ENCODE peak calls at places on chromosome 12, in nine cellular contexts. O is A549, U is lung, L is heart left ventricle, M is ovary, I is HL-60, T is testis, N is tibial artery, J is coronary artery. K is an unnamed sample.

GRCh38 chr12:88896958-88897357 is 316.7 kb upstream of the KITLG start:
- DNase-seq in O (no peak), U (no peak), L (no peak), M (no peak), I (no peak), T (no peak), N (no peak), J (no peak), K (no peak)

GRCh38 chr12:19398376-19399363 is 40.6 kb upstream of the AEBP2 start:
- DNase-seq in O (no peak), U (no peak), L (no peak), M (no peak), I (no peak), T (no peak), N (no peak), J (no peak), K (no peak)

GRCh38 chr12:29155079-29155478 is 6.0 kb downstream of the FAR2 start:
- DNase-seq in O (no peak), U (no peak), L (no peak), M (no peak), I (no peak), T (no peak), N (no peak), J (no peak), K (no peak)

GRCh38 chr12:99131761-99132199 is 486.7 kb downstream of the APAF1 start:
- DNase-seq in O (no peak), U (no peak), L (peak), M (no peak), I (no peak), T (no peak), N (no peak), J (no peak), K (peak)

GRCh38 chr12:31471823-31472222 is 119.1 kb downstream of the DENND5B start:
- DNase-seq in O (no peak), U (no peak), L (no peak), M (no peak), I (no peak), T (no peak), N (no peak), J (no peak), K (no peak)

GRCh38 chr12:56931474-56931978 is 2.7 kb downstream of the SDR9C7 start:
- DNase-seq in O (peak), U (no peak), L (no peak), M (no peak), I (peak), T (peak), N (no peak), J (peak), K (peak)

GRCh38 chr12:101925352-101925751 is 48.0 kb downstream of the DRAM1 start:
- DNase-seq in O (peak), U (peak), L (peak), M (peak), I (peak), T (peak), N (peak), J (peak), K (no peak)

GRCh38 chr12:716506-716905 is 35.9 kb upstream of the WNK1 start:
- DNase-seq in O (no peak), U (no peak), L (peak), M (no peak), I (no peak), T (no peak), N (no peak), J (no peak), K (no peak)

GRCh38 chr12:23707270-23707669 is 242.2 kb downstream of the SOX5 start:
- DNase-seq in O (no peak), U (no peak), L (no peak), M (no peak), I (no peak), T (no peak), N (no peak), J (no peak), K (no peak)

GRCh38 chr12:67211494-67211893 is 57.7 kb upstream of the CAND1 start:
- DNase-seq in O (no peak), U (no peak), L (no peak), M (no peak), I (no peak), T (no peak), N (no peak), J (no peak), K (no peak)
- H3K4me3 ChIP-seq in O (no peak), U (no peak), L (no peak), M (no peak), I (no peak), T (no peak), N (no peak), J (no peak), K (no peak)

DNA sequence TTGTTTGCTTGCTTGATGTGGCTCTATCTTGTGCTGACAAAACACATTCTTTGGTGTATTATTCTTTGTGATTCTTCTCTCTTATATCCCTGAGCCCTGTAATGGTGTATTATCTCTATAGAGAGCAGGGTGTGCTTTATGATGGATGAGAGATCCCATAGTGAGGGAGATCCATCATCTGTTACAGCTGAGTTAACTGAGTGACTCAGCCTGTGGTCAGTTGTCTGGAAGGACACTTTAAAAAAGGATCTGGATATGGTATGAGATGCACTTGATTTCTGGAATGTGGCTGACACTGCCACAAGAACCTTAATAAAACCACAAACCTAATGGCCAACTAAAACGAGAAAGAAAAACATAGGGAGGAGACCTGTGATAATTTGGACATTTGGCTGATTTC is 461.4 kb upstream of the SYT1 start:
- DNase-seq in O (peak), U (no peak), L (no peak), M (no peak), I (no peak), T (no peak), N (no peak), J (no peak), K (no peak)
- TF ChIP-seq CTCF in O (no peak), U (no peak), L (no peak), M (no peak), I (no peak), T (no peak), N (no peak), J (no peak), K (no peak)

GRCh38 chr12:49673446-49674317 is 33.5 kb downstream of the FMNL3 start:
- DNase-seq in O (no peak), U (peak), L (peak), M (peak), I (no peak), T (peak), N (peak), J (peak), K (no peak)
- H3K4me3 ChIP-seq in O (no peak), U (no peak), L (no peak), M (no peak), I (no peak), T (no peak), N (no peak), J (peak), K (no peak)

GRCh38 chr12:46131729-46132128 is 137.1 kb downstream of the SLC38A1 start:
- DNase-seq in O (peak), U (no peak), L (no peak), M (no peak), I (no peak), T (no peak), N (no peak), J (no peak), K (no peak)
- TF ChIP-seq CTCF in O (peak), U (no peak), L (peak), M (no peak), I (no peak), T (no peak), N (no peak), J (no peak), K (no peak)

GRCh38 chr12:132560421-132560830 is 50.0 kb downstream of the LRCOL1 start:
- DNase-seq in O (peak), U (no peak), L (no peak), M (peak), I (peak), T (no peak), N (no peak), J (no peak), K (no peak)

GRCh38 chr12:132559652-132560420 is 50.5 kb downstream of the LRCOL1 start:
- DNase-seq in O (peak), U (no peak), L (peak), M (peak), I (peak), T (peak), N (no peak), J (no peak), K (no peak)

GRCh38 chr12:132562489-132563045 is 47.8 kb downstream of the LRCOL1 start:
- DNase-seq in O (no peak), U (no peak), L (no peak), M (no peak), I (no peak), T (no peak), N (no peak), J (no peak), K (no peak)

GRCh38 chr12:132560831-132561783 is 49.3 kb downstream of the LRCOL1 start:
- DNase-seq in O (peak), U (peak), L (no peak), M (peak), I (peak), T (peak), N (no peak), J (no peak), K (peak)

DNA sequence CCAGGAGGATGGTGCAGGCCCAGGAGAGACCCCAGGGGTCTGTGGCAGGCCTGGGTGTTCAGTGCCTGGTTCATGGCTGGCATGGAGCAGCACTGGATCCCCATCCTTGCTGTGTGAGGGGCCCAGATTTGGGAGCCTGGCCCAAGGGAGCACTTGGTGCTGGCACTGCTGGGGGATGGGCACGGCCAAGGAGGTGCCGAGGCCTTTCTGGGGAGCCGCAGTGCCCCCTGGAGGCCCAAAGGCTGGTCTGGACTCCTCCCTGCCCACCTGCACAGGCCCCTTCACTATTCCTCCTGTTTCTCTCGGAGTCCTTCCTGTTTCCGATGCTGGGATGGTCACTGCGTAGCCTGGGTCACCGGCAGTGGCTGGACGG is 48.6 kb downstream of the LRCOL1 start:
- DNase-seq in O (peak), U (no peak), L (no peak), M (peak), I (peak), T (no peak), N (no peak), J (no peak), K (no peak)
- H3K4me3 ChIP-seq in O (no peak), U (no peak), L (no peak), M (no peak), I (peak), T (no peak), N (no peak), J (no peak), K (no peak)

DNA sequence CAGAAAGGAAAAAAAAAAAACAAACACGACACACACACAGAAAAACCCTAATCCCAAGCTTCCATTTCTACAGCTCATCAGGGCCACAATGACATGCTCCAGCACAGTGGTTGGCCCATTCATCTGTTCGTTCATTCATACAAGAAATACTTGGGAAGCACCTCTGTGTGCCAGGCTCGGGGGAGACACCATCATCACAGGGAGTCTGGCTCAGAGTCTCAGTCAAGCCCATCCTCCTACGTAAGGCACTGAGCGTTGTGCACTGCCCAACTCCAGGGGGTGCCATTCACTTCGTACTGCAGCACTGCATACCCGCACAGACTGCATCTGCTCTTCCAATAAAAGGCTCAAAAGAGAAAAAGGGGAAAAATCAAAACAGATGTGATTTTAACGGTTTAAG is 15.3 kb downstream of the VPS37B start:
- DNase-seq in O (peak), U (no peak), L (no peak), M (no peak), I (no peak), T (peak), N (no peak), J (no peak), K (no peak)
- TF ChIP-seq CTCF in O (peak), U (no peak), L (peak), M (no peak), I (peak), T (peak), N (peak), J (no peak), K (peak)

DNA sequence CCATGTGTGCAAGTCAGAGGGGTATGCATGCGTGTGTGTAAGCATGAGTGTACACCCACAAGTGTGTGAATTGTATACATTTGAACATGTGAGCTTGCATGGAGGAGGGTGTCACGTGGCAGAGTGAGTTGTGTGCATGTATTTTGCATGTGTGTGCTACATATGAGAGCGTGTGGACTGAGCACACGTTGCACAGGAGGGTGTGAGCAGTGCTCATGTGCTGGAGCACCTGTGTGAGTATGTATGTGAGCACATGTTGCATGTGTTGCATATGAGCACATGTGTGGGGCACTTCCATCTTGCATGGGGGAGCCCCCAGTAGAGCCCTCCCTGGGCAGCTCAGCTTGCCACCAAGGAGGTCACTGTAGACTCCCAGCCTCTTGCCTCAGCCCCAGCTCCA is 180.2 kb upstream of the MYL2 start:
- DNase-seq in O (no peak), U (no peak), L (no peak), M (no peak), I (no peak), T (no peak), N (no peak), J (no peak), K (no peak)
- H3K4me3 ChIP-seq in O (no peak), U (no peak), L (no peak), M (no peak), I (no peak), T (no peak), N (no peak), J (no peak), K (no peak)

GRCh38 chr12:4939418-4940023 is 29.8 kb downstream of the KCNA1 start:
- DNase-seq in O (no peak), U (no peak), L (no peak), M (no peak), I (no peak), T (no peak), N (no peak), J (no peak), K (no peak)
- TF ChIP-seq CTCF in O (no peak), U (no peak), L (no peak), M (no peak), I (no peak), T (no peak), N (no peak), J (no peak), K (no peak)

GRCh38 chr12:49297695-49298060 is 2.7 kb downstream of the PRPH start:
- DNase-seq in O (no peak), U (no peak), L (no peak), M (no peak), I (no peak), T (no peak), N (no peak), J (no peak), K (no peak)
- H3K4me3 ChIP-seq in O (peak), U (no peak), L (no peak), M (no peak), I (no peak), T (peak), N (no peak), J (peak), K (no peak)